ENCODE peak calls at places on chromosomes 5 and 9, in eight cellular contexts. One of them, this sample, is unnamed.

GRCh38 chr5:423626-424258 is 19.2 kb upstream of the EXOC3 start:
- DNase-seq in MM.1S: no peak
- DNase-seq in IMR-90: no peak
- DNase-seq in fibroblast of lung: no peak
- DNase-seq in astrocyte: no peak
- DNase-seq in SK-N-SH: no peak
- DNase-seq in neuronal stem cell: no peak
- DNase-seq in neural progenitor cell: no peak
- DNase-seq in this sample: peak; percentile 59

GRCh38 chr5:74594172-74595040 is 46.1 kb downstream of the ENC1 start:
- DNase-seq in MM.1S: no peak
- DNase-seq in SK-N-SH: no peak
- DNase-seq in astrocyte: peak; percentile 59
- DNase-seq in neural progenitor cell: no peak
- DNase-seq in IMR-90: peak; percentile 29
- DNase-seq in fibroblast of lung: peak; percentile 65
- DNase-seq in neuronal stem cell: no peak
- DNase-seq in this sample: no peak

GRCh38 chr5:54257366-54258118 is 52.8 kb downstream of the ARL15 start:
- DNase-seq in neural progenitor cell: no peak
- DNase-seq in neuronal stem cell: no peak
- DNase-seq in fibroblast of lung: no peak
- DNase-seq in SK-N-SH: no peak
- DNase-seq in astrocyte: no peak
- DNase-seq in MM.1S: peak; percentile 51
- DNase-seq in IMR-90: peak; percentile 29
- DNase-seq in this sample: no peak

GRCh38 chr9:126606483-126606870 is 7.3 kb upstream of the LMX1B start:
- DNase-seq in SK-N-SH: peak; percentile 5
- DNase-seq in neuronal stem cell: no peak
- DNase-seq in MM.1S: no peak
- DNase-seq in astrocyte: no peak
- DNase-seq in fibroblast of lung: no peak
- DNase-seq in neural progenitor cell: no peak
- DNase-seq in IMR-90: no peak
- DNase-seq in this sample: no peak

GRCh38 chr9:75087279-75087823 is 604 bp downstream of the NMRK1 start:
- DNase-seq in fibroblast of lung: peak; percentile 62
- DNase-seq in astrocyte: peak; percentile 46
- DNase-seq in neuronal stem cell: no peak
- DNase-seq in MM.1S: peak; percentile 83
- DNase-seq in neural progenitor cell: peak; percentile 65
- DNase-seq in SK-N-SH: no peak
- DNase-seq in IMR-90: peak; percentile 31
- DNase-seq in this sample: no peak

GRCh38 chr9:128160603-128160987 is 530 bp downstream of the BBLN start:
- DNase-seq in MM.1S: peak; percentile 43
- DNase-seq in fibroblast of lung: peak; percentile 29
- DNase-seq in SK-N-SH: peak; percentile 67
- DNase-seq in neuronal stem cell: no peak
- DNase-seq in astrocyte: no peak
- DNase-seq in neural progenitor cell: peak; percentile 59
- DNase-seq in IMR-90: peak; percentile 30
- DNase-seq in this sample: no peak

GRCh38 chr9:99867968-99868367 is 38.5 kb upstream of the STX17 start:
- DNase-seq in SK-N-SH: no peak
- DNase-seq in neural progenitor cell: no peak
- DNase-seq in astrocyte: no peak
- DNase-seq in fibroblast of lung: no peak
- DNase-seq in neuronal stem cell: no peak
- DNase-seq in IMR-90: no peak
- DNase-seq in MM.1S: peak; percentile 51
- DNase-seq in this sample: no peak

GRCh38 chr5:63524281-63524680 is 438.0 kb downstream of the HTR1A start:
- DNase-seq in fibroblast of lung: no peak
- DNase-seq in neural progenitor cell: no peak
- DNase-seq in neuronal stem cell: no peak
- DNase-seq in SK-N-SH: no peak
- DNase-seq in MM.1S: no peak
- DNase-seq in astrocyte: no peak
- DNase-seq in IMR-90: no peak
- DNase-seq in this sample: no peak

GRCh38 chr5:41151562-41151961 is 61.8 kb downstream of the C6 start:
- DNase-seq in SK-N-SH: no peak
- DNase-seq in MM.1S: no peak
- DNase-seq in neural progenitor cell: no peak
- DNase-seq in neuronal stem cell: no peak
- DNase-seq in astrocyte: no peak
- DNase-seq in IMR-90: no peak
- DNase-seq in fibroblast of lung: no peak
- DNase-seq in this sample: no peak

GRCh38 chr5:125696762-125697161 is 726.4 kb upstream of the GRAMD2B start:
- DNase-seq in fibroblast of lung: peak; percentile 98
- DNase-seq in neuronal stem cell: no peak
- DNase-seq in MM.1S: no peak
- DNase-seq in neural progenitor cell: no peak
- DNase-seq in astrocyte: peak; percentile 97
- DNase-seq in IMR-90: peak; percentile 87
- DNase-seq in SK-N-SH: peak; percentile 33
- DNase-seq in this sample: no peak

GRCh38 chr5:138829341-138829740 is 45.8 kb downstream of the LRRTM2 start:
- DNase-seq in neuronal stem cell: no peak
- DNase-seq in IMR-90: peak; percentile 31
- DNase-seq in neural progenitor cell: no peak
- DNase-seq in fibroblast of lung: peak; percentile 23
- DNase-seq in astrocyte: no peak
- DNase-seq in MM.1S: no peak
- DNase-seq in SK-N-SH: no peak
- DNase-seq in this sample: no peak

GRCh38 chr5:17143335-17143734 is 74.1 kb upstream of the BASP1 start:
- DNase-seq in neuronal stem cell: no peak
- DNase-seq in MM.1S: no peak
- DNase-seq in neural progenitor cell: no peak
- DNase-seq in astrocyte: no peak
- DNase-seq in SK-N-SH: no peak
- DNase-seq in IMR-90: peak; percentile 62
- DNase-seq in fibroblast of lung: no peak
- DNase-seq in this sample: no peak

GRCh38 chr5:137185193-137185592 is 313.9 kb downstream of the SPOCK1 start:
- DNase-seq in SK-N-SH: no peak
- DNase-seq in neural progenitor cell: no peak
- DNase-seq in MM.1S: no peak
- DNase-seq in neuronal stem cell: no peak
- DNase-seq in IMR-90: no peak
- DNase-seq in fibroblast of lung: no peak
- DNase-seq in astrocyte: no peak
- DNase-seq in this sample: no peak

GRCh38 chr5:94249430-94249829 is 369.0 kb downstream of the KIAA0825 start:
- DNase-seq in neuronal stem cell: no peak
- DNase-seq in astrocyte: no peak
- DNase-seq in SK-N-SH: no peak
- DNase-seq in fibroblast of lung: no peak
- DNase-seq in MM.1S: no peak
- DNase-seq in neural progenitor cell: no peak
- DNase-seq in IMR-90: no peak
- DNase-seq in this sample: no peak

GRCh38 chr9:70525553-70525952 is 111.1 kb upstream of the KLF9 start:
- DNase-seq in neural progenitor cell: no peak
- DNase-seq in fibroblast of lung: peak; percentile 21
- DNase-seq in SK-N-SH: no peak
- DNase-seq in IMR-90: peak; percentile 27
- DNase-seq in astrocyte: no peak
- DNase-seq in MM.1S: no peak
- DNase-seq in neuronal stem cell: no peak
- DNase-seq in this sample: no peak

GRCh38 chr5:12023614-12024241 is 119.5 kb upstream of the CTNND2 start:
- DNase-seq in SK-N-SH: peak; percentile 6
- DNase-seq in fibroblast of lung: peak; percentile 37
- DNase-seq in MM.1S: peak; percentile 65
- DNase-seq in astrocyte: peak; percentile 25
- DNase-seq in neuronal stem cell: peak; percentile 30
- DNase-seq in neural progenitor cell: peak; percentile 74
- DNase-seq in IMR-90: peak; percentile 27
- DNase-seq in this sample: no peak

GRCh38 chr9:25224309-25224708 is 453.9 kb downstream of the TUSC1 start:
- DNase-seq in fibroblast of lung: no peak
- DNase-seq in SK-N-SH: peak; percentile 3
- DNase-seq in neuronal stem cell: no peak
- DNase-seq in IMR-90: no peak
- DNase-seq in astrocyte: no peak
- DNase-seq in neural progenitor cell: no peak
- DNase-seq in MM.1S: no peak
- DNase-seq in this sample: no peak

GRCh38 chr9:98961513-98962180 is 17.9 kb downstream of the COL15A1 start:
- DNase-seq in astrocyte: no peak
- DNase-seq in neural progenitor cell: no peak
- DNase-seq in SK-N-SH: no peak
- DNase-seq in neuronal stem cell: no peak
- DNase-seq in fibroblast of lung: no peak
- DNase-seq in MM.1S: no peak
- DNase-seq in IMR-90: no peak
- DNase-seq in this sample: no peak

GRCh38 chr5:55911784-55912653 is 60.9 kb downstream of the IL31RA start:
- DNase-seq in MM.1S: no peak
- DNase-seq in SK-N-SH: no peak
- DNase-seq in fibroblast of lung: no peak
- DNase-seq in neuronal stem cell: no peak
- DNase-seq in astrocyte: no peak
- DNase-seq in neural progenitor cell: no peak
- DNase-seq in IMR-90: peak; percentile 18
- DNase-seq in this sample: no peak

DNA sequence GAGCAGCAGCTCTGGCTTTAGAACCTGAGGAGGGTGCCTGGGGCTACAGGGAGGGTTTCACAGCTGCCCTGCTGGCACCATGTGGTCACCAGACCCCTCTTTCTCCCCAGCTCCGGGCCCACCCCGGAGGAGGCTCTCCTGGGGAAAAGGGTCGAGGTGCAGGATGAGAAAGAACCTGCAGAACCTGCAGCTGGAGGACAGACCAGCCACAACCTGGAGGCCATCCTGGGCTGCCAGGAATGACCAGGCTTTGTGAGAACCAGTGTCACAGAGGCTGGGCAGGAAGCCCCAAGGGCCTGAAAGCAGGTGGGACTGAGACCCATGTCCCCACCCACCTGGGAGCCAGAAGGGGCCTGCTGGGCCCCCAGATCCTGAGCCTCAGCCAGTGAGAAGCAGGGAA is 23.0 kb downstream of the SEMA4D start:
- DNase-seq in neuronal stem cell: no peak
- DNase-seq in astrocyte: no peak
- DNase-seq in MM.1S: no peak
- DNase-seq in SK-N-SH: peak; percentile 61
- DNase-seq in IMR-90: no peak
- DNase-seq in neural progenitor cell: no peak
- DNase-seq in fibroblast of lung: no peak
- DNase-seq in this sample: no peak
- H3K4me1 ChIP-seq in neuronal stem cell: no peaks in the 10 kb centered on the region
- H3K4me1 ChIP-seq in astrocyte: peaks cover 13% of the 10 kb centered on the region
- H3K4me1 ChIP-seq in MM.1S: peaks cover 8% of the 10 kb centered on the region
- H3K4me1 ChIP-seq in SK-N-SH: peaks cover 40% of the 10 kb centered on the region
- H3K4me1 ChIP-seq in IMR-90: peaks cover 28% of the 10 kb centered on the region
- H3K4me1 ChIP-seq in neural progenitor cell: peaks cover 12% of the 10 kb centered on the region
- H3K4me1 ChIP-seq in fibroblast of lung: no peaks in the 10 kb centered on the region
- H3K4me1 ChIP-seq in this sample: peaks cover 12% of the 10 kb centered on the region

DNA sequence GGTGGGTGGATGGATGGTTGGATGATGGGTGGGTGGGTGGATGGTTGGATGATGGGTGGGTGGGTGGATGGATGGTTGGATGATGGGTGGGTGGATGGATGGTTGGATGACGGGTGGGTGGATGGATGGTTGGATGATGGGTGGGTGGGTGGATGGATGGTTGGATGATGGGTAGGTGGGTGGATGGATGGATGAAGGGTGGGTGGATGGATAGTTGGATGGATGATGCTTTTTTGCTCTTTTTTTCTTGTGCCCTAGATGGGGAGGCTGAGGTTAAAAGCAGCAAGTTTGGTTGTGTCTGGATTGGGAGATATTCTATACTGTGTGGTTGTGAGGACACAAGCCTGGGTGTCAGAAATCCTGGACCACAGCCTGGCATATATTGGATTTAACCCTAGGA is 5.4 kb downstream of the LCN12 start:
- DNase-seq in astrocyte: no peak
- DNase-seq in neuronal stem cell: no peak
- DNase-seq in fibroblast of lung: no peak
- DNase-seq in SK-N-SH: no peak
- DNase-seq in neural progenitor cell: no peak
- DNase-seq in IMR-90: no peak
- DNase-seq in MM.1S: no peak
- DNase-seq in this sample: no peak
- H3K9ac ChIP-seq in astrocyte: no peak overlapping the region
- H3K9ac ChIP-seq in neuronal stem cell: no peak overlapping the region
- H3K9ac ChIP-seq in fibroblast of lung: no peak overlapping the region
- H3K9ac ChIP-seq in SK-N-SH: no peak overlapping the region
- H3K9ac ChIP-seq in neural progenitor cell: no peak overlapping the region
- H3K9ac ChIP-seq in IMR-90: no peak overlapping the region
- H3K9ac ChIP-seq in MM.1S: no peak overlapping the region
- H3K9ac ChIP-seq in this sample: no peak overlapping the region

GRCh38 chr9:16032799-16033198 is 480.0 kb downstream of the CCDC171 start:
- DNase-seq in IMR-90: peak; percentile 49
- DNase-seq in fibroblast of lung: peak; percentile 74
- DNase-seq in neural progenitor cell: peak; percentile 49
- DNase-seq in MM.1S: no peak
- DNase-seq in astrocyte: peak; percentile 57
- DNase-seq in SK-N-SH: no peak
- DNase-seq in neuronal stem cell: no peak
- DNase-seq in this sample: no peak

GRCh38 chr9:16029796-16030363 is 477.0 kb downstream of the CCDC171 start:
- DNase-seq in neural progenitor cell: no peak
- DNase-seq in SK-N-SH: no peak
- DNase-seq in astrocyte: no peak
- DNase-seq in fibroblast of lung: peak; percentile 20
- DNase-seq in IMR-90: no peak
- DNase-seq in neuronal stem cell: no peak
- DNase-seq in MM.1S: no peak
- DNase-seq in this sample: no peak

GRCh38 chr9:16030513-16031185 is 477.8 kb downstream of the CCDC171 start:
- DNase-seq in SK-N-SH: no peak
- DNase-seq in fibroblast of lung: peak; percentile 99
- DNase-seq in neural progenitor cell: no peak
- DNase-seq in MM.1S: peak; percentile 59
- DNase-seq in IMR-90: peak; percentile 96
- DNase-seq in astrocyte: peak; percentile 99
- DNase-seq in neuronal stem cell: no peak
- DNase-seq in this sample: no peak

GRCh38 chr9:16031971-16032370 is 479.1 kb downstream of the CCDC171 start:
- DNase-seq in MM.1S: no peak
- DNase-seq in neural progenitor cell: no peak
- DNase-seq in astrocyte: peak; percentile 90
- DNase-seq in neuronal stem cell: no peak
- DNase-seq in IMR-90: no peak
- DNase-seq in SK-N-SH: no peak
- DNase-seq in fibroblast of lung: peak; percentile 91
- DNase-seq in this sample: no peak

GRCh38 chr9:16031486-16031885 is 478.6 kb downstream of the CCDC171 start:
- DNase-seq in IMR-90: no peak
- DNase-seq in neural progenitor cell: no peak
- DNase-seq in neuronal stem cell: no peak
- DNase-seq in astrocyte: no peak
- DNase-seq in fibroblast of lung: peak; percentile 33
- DNase-seq in MM.1S: no peak
- DNase-seq in SK-N-SH: no peak
- DNase-seq in this sample: no peak
- H3K4me1 ChIP-seq in IMR-90: peaks cover 27% of the 10 kb centered on the region
- H3K4me1 ChIP-seq in neural progenitor cell: no peaks in the 10 kb centered on the region
- H3K4me1 ChIP-seq in neuronal stem cell: no peaks in the 10 kb centered on the region
- H3K4me1 ChIP-seq in astrocyte: peaks cover 47% of the 10 kb centered on the region
- H3K4me1 ChIP-seq in fibroblast of lung: peaks cover 9% of the 10 kb centered on the region
- H3K4me1 ChIP-seq in MM.1S: no peaks in the 10 kb centered on the region
- H3K4me1 ChIP-seq in SK-N-SH: no peaks in the 10 kb centered on the region
- H3K4me1 ChIP-seq in this sample: no peaks in the 10 kb centered on the region

GRCh38 chr9:134815435-134816214 is 65.0 kb upstream of the FCN2 start:
- DNase-seq in neuronal stem cell: no peak
- DNase-seq in SK-N-SH: no peak
- DNase-seq in astrocyte: no peak
- DNase-seq in neural progenitor cell: no peak
- DNase-seq in IMR-90: no peak
- DNase-seq in fibroblast of lung: no peak
- DNase-seq in MM.1S: no peak
- DNase-seq in this sample: no peak
- H3K9ac ChIP-seq in neuronal stem cell: no peak overlapping the region
- H3K9ac ChIP-seq in SK-N-SH: no peak overlapping the region
- H3K9ac ChIP-seq in astrocyte: peak overlapping the region; percentile 30
- H3K9ac ChIP-seq in neural progenitor cell: no peak overlapping the region
- H3K9ac ChIP-seq in IMR-90: no peak overlapping the region
- H3K9ac ChIP-seq in fibroblast of lung: no peak overlapping the region
- H3K9ac ChIP-seq in MM.1S: no peak overlapping the region
- H3K9ac ChIP-seq in this sample: no peak overlapping the region